ENCODE peak calls at places on chromosomes 11 and 22, in seven cellular contexts. T, R, N, P, Q, E and A are unnamed samples.

GRCh38 chr11:12454782-12455181 is 77.4 kb downstream of the PARVA start:
- DNase-seq in N (peak), P (peak), Q (no peak), R (no peak), T (no peak), E (no peak), A (peak)

GRCh38 chr11:225734-226453 is 10.2 kb downstream of the SIRT3 start:
- DNase-seq in N (peak), E (no peak), P (no peak), R (no peak), Q (no peak), T (no peak), A (no peak)

GRCh38 chr22:25656724-25657123 is 85.3 kb upstream of the MYO18B start:
- DNase-seq in T (no peak), Q (no peak), P (no peak), R (no peak), N (no peak), E (no peak), A (no peak)

GRCh38 chr11:61961570-61962212 is 5.7 kb downstream of the FTH1 start:
- DNase-seq in N (peak), P (peak), T (no peak), Q (no peak), R (no peak), E (no peak), A (peak)

GRCh38 chr11:107307991-107308390 is 149.6 kb downstream of the CWF19L2 start:
- DNase-seq in Q (no peak), T (no peak), R (no peak), N (no peak), P (no peak), E (no peak), A (no peak)

GRCh38 chr11:76030286-76030685 is 176.0 kb downstream of the WNT11 start:
- DNase-seq in E (no peak), T (no peak), R (no peak), P (no peak), N (peak), Q (no peak), A (peak)

GRCh38 chr11:116224154-116224888 is 548.5 kb downstream of the BUD13 start:
- DNase-seq in T (no peak), N (peak), E (peak), R (peak), P (peak), Q (peak), A (peak)

GRCh38 chr11:71172680-71173079 is 79.7 kb downstream of the SHANK2 start:
- DNase-seq in P (no peak), R (no peak), T (no peak), Q (no peak), E (no peak), N (no peak), A (no peak)

GRCh38 chr11:27087425-27087824 is 46.8 kb downstream of the BBOX1 start:
- DNase-seq in R (no peak), T (no peak), N (no peak), Q (no peak), P (no peak), E (no peak), A (peak)

GRCh38 chr11:71068963-71069362 is 183.4 kb downstream of the SHANK2 start:
- DNase-seq in T (no peak), N (no peak), Q (no peak), P (no peak), E (no peak), R (no peak), A (no peak)

GRCh38 chr11:118757881-118758399 is 33.0 kb downstream of the DDX6 start:
- DNase-seq in N (no peak), T (no peak), Q (no peak), P (no peak), E (no peak), R (no peak), A (no peak)

GRCh38 chr11:59426361-59427067 is at the start of gene OR5A2:
- DNase-seq in Q (peak), N (no peak), E (no peak), T (no peak), R (peak), P (no peak), A (no peak)

GRCh38 chr11:128305588-128305987 is 281.8 kb downstream of the ETS1 start:
- DNase-seq in Q (no peak), R (no peak), P (no peak), E (no peak), T (no peak), N (no peak), A (no peak)

GRCh38 chr11:66420671-66421476 is at the start of gene NPAS4:
- DNase-seq in Q (peak), T (no peak), N (no peak), P (no peak), R (no peak), E (no peak), A (no peak)

GRCh38 chr11:36540998-36541397 is 26.8 kb upstream of the RAG1 start:
- DNase-seq in Q (peak), E (no peak), R (no peak), N (peak), T (no peak), P (peak), A (peak)

GRCh38 chr11:73147771-73148681 is 5.9 kb upstream of the FCHSD2 start:
- DNase-seq in N (no peak), P (no peak), E (no peak), Q (no peak), R (no peak), T (no peak), A (peak)

GRCh38 chr11:58524232-58525036 is 16.5 kb upstream of the OR5B21 start:
- DNase-seq in T (no peak), R (peak), P (peak), Q (peak), E (peak), N (peak), A (peak)

GRCh38 chr11:27075192-27075591 is 34.6 kb downstream of the BBOX1 start:
- DNase-seq in P (peak), E (no peak), T (no peak), R (no peak), N (no peak), Q (no peak), A (peak)

GRCh38 chr11:14583252-14584105 is 60.1 kb upstream of the PDE3B start:
- DNase-seq in R (no peak), E (no peak), Q (no peak), T (no peak), N (no peak), P (no peak), A (no peak)

GRCh38 chr11:83628622-83629347 is 342.6 kb upstream of the CCDC90B start:
- DNase-seq in R (no peak), E (no peak), N (no peak), T (no peak), P (no peak), Q (no peak), A (no peak)

GRCh38 chr11:82907376-82907775 is 5.8 kb downstream of the DDIAS start:
- DNase-seq in N (no peak), P (no peak), R (no peak), T (no peak), E (no peak), Q (no peak), A (no peak)

GRCh38 chr22:29478326-29479276 is 1.4 kb upstream of the NEFH start:
- DNase-seq in T (no peak), R (no peak), P (no peak), E (peak), Q (peak), N (no peak), A (peak)

GRCh38 chr11:66467034-66467659 is 442 bp downstream of the PELI3 start:
- DNase-seq in T (peak), P (peak), E (peak), Q (peak), N (peak), R (no peak), A (peak)

GRCh38 chr11:126115820-126116319 is 53.2 kb upstream of the CDON start:
- DNase-seq in T (no peak), R (no peak), N (peak), E (no peak), Q (no peak), P (peak), A (peak)

GRCh38 chr11:112922606-112923005 is 38.6 kb upstream of the NCAM1 start:
- DNase-seq in T (no peak), N (no peak), R (peak), E (no peak), P (no peak), Q (peak), A (no peak)

GRCh38 chr11:94147433-94147845 is 18.8 kb downstream of the PANX1 start:
- DNase-seq in E (no peak), P (no peak), T (no peak), Q (no peak), N (no peak), R (no peak), A (no peak)

GRCh38 chr22:49677495-49677889 is 150.2 kb downstream of the BRD1 start:
- DNase-seq in Q (no peak), N (no peak), P (no peak), R (no peak), E (no peak), T (no peak), A (no peak)

GRCh38 chr22:33917744-33918406 is 2.4 kb downstream of the LARGE1 start:
- DNase-seq in N (peak), P (peak), T (no peak), Q (no peak), E (no peak), R (no peak), A (peak)

GRCh38 chr22:30596199-30596598 is 4.5 kb upstream of the PES1 start:
- DNase-seq in Q (no peak), T (no peak), N (no peak), E (no peak), P (no peak), R (no peak), A (no peak)

GRCh38 chr22:28977481-28977971 is 84.1 kb downstream of the C22orf31 start:
- DNase-seq in E (no peak), N (peak), Q (no peak), R (no peak), T (no peak), P (peak), A (peak)

GRCh38 chr11:91978747-91979146 is 245.9 kb upstream of the FAT3 start:
- DNase-seq in N (peak), T (no peak), P (no peak), Q (no peak), R (no peak), E (no peak), A (peak)

GRCh38 chr11:85167038-85167437 is 460.1 kb downstream of the DLG2 start:
- DNase-seq in Q (no peak), P (no peak), T (no peak), N (no peak), E (no peak), R (no peak), A (no peak)

GRCh38 chr11:125923012-125923579 is 18.8 kb downstream of the DDX25 start:
- DNase-seq in N (peak), P (peak), R (no peak), E (peak), Q (peak), T (peak), A (peak)